ENCODE peak calls at places on chromosomes 12 and 14, in ten cellular contexts. L is astrocyte of the spinal cord; B is PC-3; Y is occipital lobe; N is neural progenitor cell; I is NCI-H1436; X is left ventricle myocardium superior; Z is activated CD4-positive, alpha-beta T cell treated with anti-CD3 and anti-CD28 coated beads, Interleukin-2, amount 10 ng/mL, durations not matched to agents 7 days and 5 days; E is AG10803; G is H7. A is an unnamed sample.
A peak's percentile ranks its signal among the peaks of the same experiment; 100 is the strongest.

GRCh38 chr12:8493084-8493483 is 20.2 kb upstream of the CLEC4D start:
- DNase-seq in N (no peak), L (no peak), E (no peak), G (no peak), Z (peak; percentile 67), Y (peak; percentile 1), B (no peak), I (no peak), X (no peak), A (no peak)

GRCh38 chr14:54487771-54488170 is 1.0 kb downstream of the GMFB start:
- DNase-seq in X (no peak), I (no peak), Z (no peak), E (peak; percentile 62), Y (no peak), B (peak; percentile 57), N (peak; percentile 20), L (peak; percentile 61), G (peak; percentile 58), A (peak; percentile 67)

GRCh38 chr14:50769893-50770500 is 61.0 kb downstream of the NIN start:
- DNase-seq in Z (no peak), Y (no peak), G (no peak), B (no peak), E (no peak), L (no peak), X (no peak), N (no peak), I (no peak), A (no peak)

GRCh38 chr14:83764656-83765055 is 1765.3 kb upstream of the FLRT2 start:
- DNase-seq in X (no peak), L (no peak), I (no peak), G (no peak), E (no peak), B (no peak), N (no peak), Y (no peak), Z (no peak), A (no peak)

GRCh38 chr12:118034429-118035193 is 18.1 kb downstream of the RFC5 start:
- DNase-seq in X (no peak), B (peak; percentile 75), I (no peak), L (peak; percentile 50), E (peak; percentile 80), N (peak; percentile 49), Y (peak; percentile 22), G (peak; percentile 45), Z (no peak), A (peak; percentile 59)

GRCh38 chr12:113190761-113191160 is 5.2 kb downstream of the RITA1 start:
- DNase-seq in I (no peak), Z (no peak), Y (no peak), X (no peak), G (peak; percentile 84), N (peak; percentile 56), B (peak; percentile 54), L (peak; percentile 16), E (peak; percentile 20), A (peak; percentile 49)

GRCh38 chr14:70919774-70920173 is 12.5 kb downstream of the PCNX1 start:
- DNase-seq in B (peak; percentile 19), Z (no peak), N (no peak), Y (no peak), G (no peak), L (peak; percentile 56), X (no peak), I (no peak), E (no peak), A (peak; percentile 68)

GRCh38 chr14:60064491-60065072 is 27.1 kb upstream of the PCNX4 start:
- DNase-seq in N (peak; percentile 18), I (no peak), Y (no peak), B (peak; percentile 87), L (peak; percentile 43), E (peak; percentile 55), X (no peak), G (peak; percentile 12), Z (no peak), A (peak; percentile 67)

GRCh38 chr12:131112016-131112415 is 158.3 kb downstream of the ADGRD1 start:
- DNase-seq in Y (no peak), G (no peak), I (no peak), L (peak; percentile 1), Z (no peak), B (no peak), X (no peak), N (no peak), E (peak; percentile 44), A (no peak)

GRCh38 chr12:64083285-64084210 is 138.5 kb downstream of the KICS2 start:
- DNase-seq in G (no peak), Z (no peak), Y (peak; percentile 41), N (no peak), I (no peak), B (peak; percentile 58), X (peak; percentile 67), E (peak; percentile 97), L (peak; percentile 91), A (peak; percentile 88)

GRCh38 chr12:125890983-125891382 is 825.7 kb downstream of the AACS start:
- DNase-seq in Y (no peak), G (no peak), E (no peak), Z (no peak), X (peak; percentile 28), N (peak; percentile 24), I (no peak), B (peak; percentile 2), L (peak; percentile 64), A (no peak)

GRCh38 chr14:87979689-87980088 is 13.3 kb downstream of the GALC start:
- DNase-seq in E (no peak), G (no peak), X (peak; percentile 32), L (no peak), N (no peak), Z (no peak), Y (no peak), B (no peak), I (no peak), A (no peak)

GRCh38 chr12:89935850-89936249 is 227.2 kb upstream of the ATP2B1 start:
- DNase-seq in L (no peak), N (no peak), G (no peak), E (no peak), B (no peak), Z (no peak), I (no peak), X (no peak), Y (no peak), A (no peak)

GRCh38 chr12:32589165-32589891 is 89.8 kb upstream of the DNM1L start:
- DNase-seq in N (no peak), Z (peak; percentile 46), X (no peak), Y (no peak), L (no peak), I (no peak), E (no peak), B (no peak), G (no peak), A (no peak)

GRCh38 chr12:125216720-125217119 is 151.5 kb downstream of the AACS start:
- DNase-seq in B (no peak), I (no peak), Z (no peak), Y (no peak), G (no peak), N (no peak), L (no peak), E (no peak), X (no peak), A (no peak)

GRCh38 chr12:1161197-1161596 is 170.2 kb downstream of the ERC1 start:
- DNase-seq in E (no peak), L (no peak), X (no peak), N (no peak), Y (no peak), I (no peak), G (no peak), B (no peak), Z (no peak), A (no peak)

GRCh38 chr12:41701943-41702601 is 442.6 kb downstream of the GXYLT1 start:
- DNase-seq in L (no peak), E (no peak), I (no peak), X (no peak), Y (no peak), G (no peak), N (no peak), Z (no peak), B (no peak), A (no peak)

GRCh38 chr14:56118611-56119181 is 485 bp downstream of the PELI2 start:
- DNase-seq in B (no peak), E (peak; percentile 25), N (peak; percentile 46), Z (peak; percentile 12), I (no peak), L (no peak), G (peak; percentile 67), X (peak; percentile 69), Y (peak; percentile 10), A (peak; percentile 17)

GRCh38 chr14:88698651-88699050 is 94.1 kb downstream of the EML5 start:
- DNase-seq in Z (no peak), I (no peak), Y (no peak), B (peak; percentile 94), G (no peak), L (no peak), N (no peak), E (no peak), X (no peak), A (no peak)

GRCh38 chr14:20684662-20685456 is 499 bp downstream of the RNASE4 start:
- DNase-seq in N (peak; percentile 29), Y (peak; percentile 15), B (peak; percentile 50), E (peak; percentile 69), Z (peak; percentile 9), L (peak; percentile 56), I (no peak), X (peak; percentile 47), G (peak; percentile 64), A (peak; percentile 64)

GRCh38 chr14:98878278-98878677 is 393.7 kb downstream of the BCL11B start:
- DNase-seq in X (no peak), B (no peak), Z (no peak), E (no peak), G (no peak), I (no peak), L (no peak), Y (no peak), N (no peak), A (no peak)

GRCh38 chr12:69908208-69908607 is 83.2 kb downstream of the MYRFL start:
- DNase-seq in E (no peak), G (no peak), Z (no peak), B (no peak), Y (no peak), L (no peak), X (no peak), N (no peak), I (no peak), A (peak; percentile 76)

GRCh38 chr12:42960087-42960527 is 370.6 kb upstream of the PRICKLE1 start:
- DNase-seq in Y (no peak), E (no peak), N (no peak), Z (no peak), B (peak; percentile 96), X (no peak), G (no peak), L (peak; percentile 46), I (no peak), A (peak; percentile 44)